ENCODE peak calls at places on chromosomes 11 and 22, in four cellular contexts. One of them, this sample, is unnamed.

GRCh38 chr11:57321388-57321995 is 3.3 kb downstream of the TNKS1BP1 start:
- DNase-seq in NCI-H82: peak; percentile 13
- DNase-seq in hypothalamus: no peak
- DNase-seq in GM23248: no peak
- DNase-seq in this sample: peak; percentile 50

GRCh38 chr11:6757373-6757967 is 14.3 kb downstream of the OR2AG2 start:
- DNase-seq in NCI-H82: peak; percentile 76
- DNase-seq in hypothalamus: peak; percentile 59
- DNase-seq in GM23248: peak; percentile 68
- DNase-seq in this sample: peak; percentile 45

GRCh38 chr11:113174862-113175261 is 139.5 kb upstream of the TTC12 start:
- DNase-seq in NCI-H82: no peak
- DNase-seq in hypothalamus: no peak
- DNase-seq in GM23248: no peak
- DNase-seq in this sample: no peak

GRCh38 chr22:19845369-19845722 is 9.3 kb downstream of the GNB1L start:
- DNase-seq in NCI-H82: no peak
- DNase-seq in hypothalamus: no peak
- DNase-seq in GM23248: peak; percentile 12
- DNase-seq in this sample: no peak

GRCh38 chr11:70135142-70136132 is 57.3 kb downstream of the ANO1 start:
- DNase-seq in NCI-H82: peak; percentile 70
- DNase-seq in hypothalamus: no peak
- DNase-seq in GM23248: peak; percentile 36
- DNase-seq in this sample: peak; percentile 17

GRCh38 chr22:42654696-42655095 is 5.5 kb upstream of the CYB5R3 start:
- DNase-seq in NCI-H82: no peak
- DNase-seq in hypothalamus: no peak
- DNase-seq in GM23248: no peak
- DNase-seq in this sample: no peak

GRCh38 chr22:17810570-17811116 is 36.4 kb upstream of the BID start:
- DNase-seq in NCI-H82: no peak
- DNase-seq in hypothalamus: no peak
- DNase-seq in GM23248: no peak
- DNase-seq in this sample: no peak

GRCh38 chr22:48937032-48937639 is 890.5 kb downstream of the BRD1 start:
- DNase-seq in NCI-H82: no peak
- DNase-seq in hypothalamus: no peak
- DNase-seq in GM23248: no peak
- DNase-seq in this sample: no peak

GRCh38 chr11:107496011-107496410 is 38.4 kb upstream of the CWF19L2 start:
- DNase-seq in NCI-H82: no peak
- DNase-seq in hypothalamus: no peak
- DNase-seq in GM23248: peak; percentile 87
- DNase-seq in this sample: no peak

GRCh38 chr11:20112291-20113146 is 47.8 kb downstream of the DBX1 start:
- DNase-seq in NCI-H82: no peak
- DNase-seq in hypothalamus: peak; percentile 58
- DNase-seq in GM23248: peak; percentile 98
- DNase-seq in this sample: peak; percentile 94

GRCh38 chr22:42714768-42715430 is 5.8 kb downstream of the A4GALT start:
- DNase-seq in NCI-H82: no peak
- DNase-seq in hypothalamus: no peak
- DNase-seq in GM23248: peak; percentile 20
- DNase-seq in this sample: no peak

GRCh38 chr22:48044484-48045060 is 1282.1 kb downstream of the TBC1D22A start:
- DNase-seq in NCI-H82: peak; percentile 2
- DNase-seq in hypothalamus: no peak
- DNase-seq in GM23248: no peak
- DNase-seq in this sample: no peak

GRCh38 chr11:129457321-129457720 is 81.7 kb downstream of the BARX2 start:
- DNase-seq in NCI-H82: no peak
- DNase-seq in hypothalamus: no peak
- DNase-seq in GM23248: no peak
- DNase-seq in this sample: peak; percentile 45

GRCh38 chr22:23837496-23837859 is 1.3 kb downstream of the DERL3 start:
- DNase-seq in NCI-H82: no peak
- DNase-seq in hypothalamus: no peak
- DNase-seq in GM23248: no peak
- DNase-seq in this sample: no peak

GRCh38 chr11:70580036-70580805 is 181.9 kb downstream of the CTTN start:
- DNase-seq in NCI-H82: no peak
- DNase-seq in hypothalamus: no peak
- DNase-seq in GM23248: peak; percentile 8
- DNase-seq in this sample: no peak

GRCh38 chr22:24521791-24522245 is 26.7 kb downstream of the UPB1 start:
- DNase-seq in NCI-H82: peak; percentile 76
- DNase-seq in hypothalamus: no peak
- DNase-seq in GM23248: peak; percentile 59
- DNase-seq in this sample: peak; percentile 98

GRCh38 chr22:17675584-17675983 is 37.0 kb downstream of the BCL2L13 start:
- DNase-seq in NCI-H82: no peak
- DNase-seq in hypothalamus: no peak
- DNase-seq in GM23248: no peak
- DNase-seq in this sample: no peak

GRCh38 chr22:47041201-47042115 is 279.0 kb downstream of the TBC1D22A start:
- DNase-seq in NCI-H82: no peak
- DNase-seq in hypothalamus: no peak
- DNase-seq in GM23248: no peak
- DNase-seq in this sample: no peak

GRCh38 chr11:7892059-7892699 is 38.9 kb downstream of the OR10A6 start:
- DNase-seq in NCI-H82: no peak
- DNase-seq in hypothalamus: no peak
- DNase-seq in GM23248: peak; percentile 85
- DNase-seq in this sample: no peak

GRCh38 chr11:73662445-73663157 is 16.2 kb downstream of the PLEKHB1 start:
- DNase-seq in NCI-H82: no peak
- DNase-seq in hypothalamus: no peak
- DNase-seq in GM23248: peak; percentile 37
- DNase-seq in this sample: no peak

GRCh38 chr11:128938156-128938885 is 4.3 kb downstream of the TP53AIP1 start:
- DNase-seq in NCI-H82: no peak
- DNase-seq in hypothalamus: no peak
- DNase-seq in GM23248: no peak
- DNase-seq in this sample: no peak

GRCh38 chr11:96254087-96254486 is 88.9 kb downstream of the MAML2 start:
- DNase-seq in NCI-H82: no peak
- DNase-seq in hypothalamus: no peak
- DNase-seq in GM23248: peak; percentile 65
- DNase-seq in this sample: no peak

GRCh38 chr11:2269601-2270321 is 627 bp downstream of the ASCL2 start:
- DNase-seq in NCI-H82: peak; percentile 28
- DNase-seq in hypothalamus: no peak
- DNase-seq in GM23248: peak; percentile 63
- DNase-seq in this sample: peak; percentile 89

GRCh38 chr11:23353611-23354010 is 493.3 kb upstream of the CCDC179 start:
- DNase-seq in NCI-H82: no peak
- DNase-seq in hypothalamus: no peak
- DNase-seq in GM23248: no peak
- DNase-seq in this sample: no peak

GRCh38 chr11:80239217-80239616 is 798.4 kb upstream of the TENM4 start:
- DNase-seq in NCI-H82: no peak
- DNase-seq in hypothalamus: no peak
- DNase-seq in GM23248: no peak
- DNase-seq in this sample: no peak

GRCh38 chr11:120842195-120842594 is 181.7 kb upstream of the TBCEL start:
- DNase-seq in NCI-H82: no peak
- DNase-seq in hypothalamus: no peak
- DNase-seq in GM23248: no peak
- DNase-seq in this sample: no peak

GRCh38 chr22:45226681-45227186 is 14.0 kb downstream of the KIAA0930 start:
- DNase-seq in NCI-H82: no peak
- DNase-seq in hypothalamus: peak; percentile 54
- DNase-seq in GM23248: peak; percentile 66
- DNase-seq in this sample: no peak